ENCODE peak calls at places on chromosome 1, in seven cellular contexts. H is uterus, I is ovary, K is heart left ventricle, N is K562, T is esophagus squamous epithelium, M is vagina. E is an unnamed sample.

GRCh38 chr1:109643385-109644230 is 12.3 kb upstream of the GSTM4 start:
- DNase-seq in H (peak), I (peak), K (peak), N (peak), T (no peak), M (no peak), E (peak)

GRCh38 chr1:221045842-221046831 is 166.9 kb downstream of the HLX start:
- DNase-seq in H (no peak), I (no peak), K (no peak), N (no peak), T (no peak), M (no peak), E (no peak)

GRCh38 chr1:22673486-22674409 is 20.7 kb downstream of the C1QB start:
- DNase-seq in H (no peak), I (no peak), K (no peak), N (peak), T (no peak), M (no peak), E (peak)

GRCh38 chr1:115507256-115507589 is 134.5 kb upstream of the VANGL1 start:
- DNase-seq in H (no peak), I (no peak), K (no peak), N (no peak), T (no peak), M (no peak), E (no peak)

GRCh38 chr1:155038602-155039307 is 5.1 kb downstream of the DCST1 start:
- DNase-seq in H (no peak), I (no peak), K (no peak), N (no peak), T (no peak), M (no peak), E (no peak)

GRCh38 chr1:19768321-19769210 is 31.1 kb downstream of the TMCO4 start:
- DNase-seq in H (no peak), I (no peak), K (no peak), N (no peak), T (no peak), M (no peak), E (no peak)

GRCh38 chr1:215878128-215878527 is 311.0 kb downstream of the KCTD3 start:
- DNase-seq in H (no peak), I (no peak), K (no peak), N (no peak), T (no peak), M (no peak), E (no peak)

GRCh38 chr1:163670980-163671757 is 349.4 kb downstream of the NUF2 start:
- DNase-seq in H (no peak), I (no peak), K (no peak), N (peak), T (no peak), M (no peak), E (no peak)

GRCh38 chr1:107247679-107248078 is 106.8 kb downstream of the NTNG1 start:
- DNase-seq in H (no peak), I (no peak), K (no peak), N (no peak), T (no peak), M (no peak), E (no peak)

DNA sequence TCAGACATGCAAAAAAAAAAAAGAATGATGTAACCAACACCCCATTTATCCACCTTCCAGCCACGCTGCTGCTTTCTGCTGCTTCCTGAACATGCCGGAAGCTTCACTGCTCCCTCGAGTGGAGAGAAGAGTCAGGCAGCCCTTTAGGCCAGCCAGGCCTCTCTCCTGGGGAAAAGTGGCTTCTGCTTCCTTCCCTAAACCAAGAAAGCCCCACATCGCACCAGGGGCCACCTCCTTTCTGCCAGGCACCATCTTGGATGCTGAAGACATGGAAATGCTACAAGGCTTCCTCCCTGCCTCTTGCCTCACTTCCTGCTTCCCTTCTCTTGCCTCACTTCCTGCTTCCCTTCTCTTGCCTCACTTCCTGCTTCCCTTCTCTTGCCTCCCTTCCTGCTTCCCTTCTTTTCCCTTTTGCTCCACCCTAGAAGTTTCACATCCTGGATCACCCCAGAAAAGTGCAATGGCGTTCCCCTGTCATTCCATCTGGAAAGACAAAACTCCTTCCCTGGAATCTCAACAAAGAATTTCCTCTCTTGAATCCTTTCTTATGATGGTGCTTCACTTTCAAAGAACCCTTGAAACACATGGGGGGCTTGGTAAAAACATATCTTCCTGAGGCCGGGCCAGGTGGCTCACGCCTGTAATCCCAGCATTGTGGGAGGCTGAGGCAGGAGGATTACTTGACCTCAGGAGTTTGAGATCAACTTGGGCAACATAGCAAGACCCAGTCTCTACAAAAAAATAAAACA is 18.7 kb downstream of the TNFRSF8 start:
- DNase-seq in H (no peak), I (no peak), K (no peak), N (peak), T (no peak), M (no peak), E (no peak)
- TF ChIP-seq POLR2A in H (no peak), I (no peak), K (no peak), N (peak), T (no peak), M (no peak), E (no peak)

DNA sequence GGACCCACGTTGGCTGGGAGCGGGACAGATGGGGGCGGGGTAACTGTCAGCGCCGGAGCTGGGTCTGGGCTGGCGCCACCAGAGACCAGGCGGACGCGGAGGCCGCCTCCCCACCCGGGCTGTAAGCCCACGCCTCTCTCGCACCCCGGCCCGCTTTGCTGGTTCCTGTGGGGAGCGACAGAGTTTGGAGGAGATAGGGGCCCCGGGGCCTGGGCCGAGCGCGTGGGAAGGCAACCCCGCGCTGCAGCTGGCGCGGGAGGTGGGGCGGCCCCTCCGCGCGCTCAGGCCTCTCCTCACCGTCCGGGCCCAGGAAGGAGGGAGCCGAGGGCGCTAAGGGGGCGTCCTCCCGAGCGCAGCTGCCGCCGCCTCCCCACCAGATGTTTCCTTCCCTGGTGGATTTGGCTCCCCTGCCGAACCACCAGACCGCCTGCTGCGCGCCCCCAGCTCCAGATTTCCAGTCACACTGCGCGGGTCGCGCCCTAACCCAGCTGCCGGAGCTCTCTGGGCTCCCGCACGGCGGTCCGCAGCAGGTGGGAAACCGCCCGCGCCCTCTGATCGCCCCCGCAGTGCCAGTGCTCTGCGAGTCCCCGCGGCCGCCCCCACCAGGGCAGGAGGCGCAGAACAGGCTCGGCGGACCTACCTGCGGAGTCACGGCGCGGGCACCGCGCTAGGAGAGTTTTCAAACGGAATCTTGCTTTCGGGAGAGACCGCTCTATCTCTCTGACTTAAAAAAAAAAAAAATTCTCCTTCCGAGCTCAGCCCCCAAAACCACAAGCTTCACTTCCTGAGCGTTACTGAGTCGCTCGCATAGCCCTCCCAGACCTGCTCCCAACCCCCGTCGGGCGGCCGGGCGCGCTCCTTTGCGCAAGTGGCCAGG is 1.1 kb downstream of the GFI1 start:
- DNase-seq in H (no peak), I (no peak), K (peak), N (peak), T (no peak), M (no peak), E (no peak)
- TF ChIP-seq POLR2A in H (no peak), I (no peak), K (no peak), N (no peak), T (no peak), M (no peak), E (no peak)

DNA sequence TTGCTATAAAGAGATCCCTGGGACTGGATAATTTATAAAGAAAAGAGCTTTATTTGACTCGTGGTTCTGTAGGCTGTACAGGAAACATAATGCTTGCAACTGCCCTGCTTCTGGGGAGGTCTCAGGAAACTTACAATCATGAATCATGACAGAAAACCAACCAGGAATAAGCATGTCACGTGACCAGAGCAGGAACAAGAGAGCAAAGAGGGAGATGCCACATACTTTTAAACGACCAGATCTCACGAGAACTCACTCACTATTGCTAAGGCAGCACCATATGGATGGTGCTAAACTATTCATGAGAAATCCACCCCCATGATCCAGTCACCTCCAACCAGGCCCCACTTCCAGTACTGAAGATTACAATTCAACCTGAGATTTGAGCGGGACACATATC is 49.8 kb upstream of the RCC1 start:
- DNase-seq in H (no peak), I (no peak), K (no peak), N (no peak), T (no peak), M (no peak), E (peak)
- TF ChIP-seq POLR2A in H (no peak), I (no peak), K (no peak), N (no peak), T (no peak), M (no peak), E (no peak)

GRCh38 chr1:67923074-67923473 is 89.8 kb upstream of the GNG12 start:
- DNase-seq in H (no peak), I (no peak), K (no peak), N (no peak), T (no peak), M (no peak), E (no peak)

GRCh38 chr1:67919714-67920113 is 86.4 kb upstream of the GNG12 start:
- DNase-seq in H (no peak), I (no peak), K (no peak), N (no peak), T (no peak), M (no peak), E (no peak)

GRCh38 chr1:67918067-67918466 is 84.8 kb upstream of the GNG12 start:
- DNase-seq in H (no peak), I (no peak), K (no peak), N (no peak), T (no peak), M (no peak), E (no peak)

GRCh38 chr1:67916439-67916886 is 83.2 kb upstream of the GNG12 start:
- DNase-seq in H (no peak), I (no peak), K (no peak), N (peak), T (no peak), M (no peak), E (no peak)

DNA sequence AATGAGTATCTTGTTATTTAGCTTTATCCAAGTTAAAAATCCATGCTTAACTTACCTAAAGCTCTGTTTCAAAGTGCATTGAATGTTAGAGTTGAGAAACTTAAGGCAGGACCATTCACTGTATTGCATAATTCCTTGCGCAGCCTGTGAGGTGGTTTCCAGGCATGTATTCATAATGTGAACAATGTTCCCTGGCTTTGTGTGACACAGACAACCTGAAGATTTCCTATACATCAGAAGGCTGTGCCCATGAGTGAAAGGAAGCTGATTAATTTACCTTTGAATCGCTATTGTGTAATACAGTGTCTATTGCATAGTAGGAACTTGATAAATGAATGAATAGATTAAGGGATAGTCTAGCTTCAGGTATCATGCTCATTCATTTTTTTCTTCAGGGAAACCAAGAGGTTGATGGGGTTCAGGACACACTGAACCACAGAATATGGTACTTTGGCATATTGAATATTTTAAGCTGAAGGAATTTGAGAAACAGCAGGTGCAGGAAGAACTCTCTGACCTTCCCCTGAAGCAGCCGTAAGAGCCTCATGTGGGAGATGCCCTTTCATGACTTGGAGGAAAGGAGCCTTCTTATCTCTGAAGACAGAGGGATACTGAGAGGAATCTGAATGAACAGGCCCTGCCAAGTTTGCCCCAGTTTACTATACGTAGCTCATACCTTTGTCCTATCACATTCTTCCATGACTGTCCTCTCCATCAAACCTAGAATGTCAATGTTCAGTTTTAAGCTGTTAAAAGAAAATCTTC is 88.6 kb upstream of the GNG12 start:
- DNase-seq in H (no peak), I (no peak), K (no peak), N (peak), T (no peak), M (no peak), E (no peak)
- TF ChIP-seq POLR2A in H (no peak), I (no peak), K (no peak), N (no peak), T (no peak), M (no peak), E (no peak)

DNA sequence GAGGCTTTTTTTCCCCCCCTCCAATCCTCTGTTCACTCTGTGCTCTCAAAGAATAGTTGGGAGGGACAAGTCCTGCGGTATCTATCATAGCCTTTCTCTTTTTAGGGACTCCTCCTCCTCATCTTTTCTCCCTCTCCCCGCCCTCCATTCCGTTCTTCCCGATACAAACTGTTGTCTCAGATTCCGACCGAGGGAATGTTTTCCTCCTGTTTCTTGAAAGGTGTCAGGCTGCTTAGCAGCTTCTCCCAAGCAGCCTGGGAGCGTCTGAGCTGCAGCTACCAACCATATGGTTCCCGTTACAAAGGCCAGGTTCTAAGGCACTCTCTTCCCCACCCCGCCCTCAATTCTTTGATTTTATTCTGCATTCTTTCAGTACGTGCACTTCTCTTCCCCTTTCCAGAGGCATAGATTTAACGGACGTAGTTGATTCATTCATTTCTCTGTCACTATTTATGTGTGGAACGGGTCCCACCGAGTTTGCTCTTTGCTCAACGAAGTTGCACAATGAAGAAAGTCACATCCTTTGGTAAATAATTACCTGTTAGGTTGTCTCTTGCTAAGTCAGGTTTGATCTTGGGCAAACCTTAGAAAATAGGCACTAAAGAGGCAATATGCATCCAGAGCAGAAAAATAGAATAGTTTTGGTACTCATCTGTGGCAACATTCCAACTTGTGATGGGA is 2.8 kb downstream of the ADGRL2 start:
- DNase-seq in H (no peak), I (no peak), K (no peak), N (no peak), T (no peak), M (no peak), E (no peak)
- TF ChIP-seq POLR2A in H (no peak), I (no peak), K (no peak), N (no peak), T (no peak), M (no peak), E (no peak)

DNA sequence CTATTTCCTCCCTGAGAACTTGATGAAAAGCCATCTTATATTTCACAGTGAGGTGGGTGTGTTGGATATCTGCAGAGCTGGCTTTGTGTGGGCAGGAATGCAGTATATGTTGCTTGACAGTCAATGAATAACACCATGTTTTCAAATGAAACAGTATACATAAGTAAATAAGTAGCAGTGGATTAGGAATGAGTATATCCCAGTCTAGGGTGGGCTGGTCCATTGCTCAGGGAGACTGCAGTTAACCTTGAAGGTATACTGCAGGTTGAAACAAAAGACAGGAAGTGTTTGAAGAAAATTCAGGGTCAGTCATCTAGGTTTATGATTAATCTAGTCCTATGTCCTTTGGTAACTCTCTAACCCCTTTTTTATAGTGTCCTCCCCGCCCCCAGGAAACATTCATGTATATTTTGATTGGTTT is 1.0 kb downstream of the CTTNBP2NL start:
- DNase-seq in H (no peak), I (no peak), K (no peak), N (no peak), T (no peak), M (no peak), E (no peak)
- TF ChIP-seq POLR2A in H (no peak), I (no peak), K (no peak), N (no peak), T (no peak), M (no peak), E (no peak)

DNA sequence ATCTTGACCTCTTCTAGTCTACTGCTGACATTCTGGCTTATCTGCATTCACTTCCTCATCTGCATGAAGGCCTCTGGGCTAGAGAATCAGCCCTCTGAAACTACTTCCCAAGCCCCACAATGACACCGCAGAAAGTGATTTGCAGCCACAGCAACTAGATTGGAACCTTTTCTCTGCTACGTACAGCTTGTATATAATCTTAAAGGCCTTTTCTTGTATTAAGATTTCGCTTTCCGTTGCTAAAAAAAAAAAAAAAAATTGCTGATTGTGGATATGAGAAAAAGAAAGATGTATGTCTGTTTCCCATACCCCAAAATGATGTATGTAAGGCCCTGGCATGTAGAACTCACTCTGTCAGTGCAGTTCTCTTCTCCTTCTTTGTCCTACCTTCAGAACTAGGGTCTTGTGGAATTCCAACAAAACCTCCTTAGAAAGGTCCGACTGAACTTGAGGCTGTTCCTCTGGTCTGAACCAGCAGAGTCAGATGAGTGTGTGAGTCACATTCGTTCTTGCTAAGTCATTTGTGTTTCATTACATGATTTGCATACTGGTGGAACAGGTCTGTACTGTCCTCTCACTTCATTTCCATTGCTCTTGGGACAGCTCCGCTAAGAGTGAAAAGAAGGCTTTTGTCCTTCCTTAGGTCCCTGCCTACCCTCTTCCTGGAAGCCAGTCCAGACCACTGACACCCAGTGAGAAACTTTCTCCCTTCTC is 62.7 kb downstream of the PLPP3 start:
- DNase-seq in H (no peak), I (no peak), K (no peak), N (peak), T (no peak), M (no peak), E (no peak)
- TF ChIP-seq POLR2A in H (no peak), I (no peak), K (no peak), N (peak), T (no peak), M (no peak), E (no peak)

GRCh38 chr1:156508205-156508954 is 7.8 kb upstream of the MEF2D start:
- DNase-seq in H (peak), I (peak), K (peak), N (no peak), T (no peak), M (no peak), E (no peak)
- TF ChIP-seq POLR2A in H (no peak), I (peak), K (peak), N (no peak), T (no peak), M (no peak), E (no peak)

GRCh38 chr1:224431726-224432125 is 2.9 kb downstream of the WDR26 start:
- DNase-seq in H (no peak), I (no peak), K (no peak), N (no peak), T (no peak), M (no peak), E (no peak)

GRCh38 chr1:224432141-224432540 is 2.5 kb downstream of the WDR26 start:
- DNase-seq in H (no peak), I (no peak), K (no peak), N (no peak), T (no peak), M (no peak), E (no peak)

GRCh38 chr1:224433671-224434446 is 738 bp downstream of the WDR26 start:
- DNase-seq in H (peak), I (peak), K (peak), N (no peak), T (no peak), M (no peak), E (peak)

GRCh38 chr1:224432672-224433040 is 1.9 kb downstream of the WDR26 start:
- DNase-seq in H (no peak), I (no peak), K (no peak), N (peak), T (no peak), M (no peak), E (no peak)

GRCh38 chr1:224433041-224433670 is 1.4 kb downstream of the WDR26 start:
- DNase-seq in H (no peak), I (peak), K (no peak), N (no peak), T (no peak), M (no peak), E (peak)
- TF ChIP-seq POLR2A in H (no peak), I (no peak), K (no peak), N (no peak), T (no peak), M (no peak), E (no peak)

E was measured in H54.